ENCODE peak calls at places on chromosomes 11 and 22, in four cellular contexts. L is amygdala; A is activated T-cell treated with anti-CD3 and anti-CD28 coated beads, Interleukin-2, amount 50 U/mL, for 24 hours; W is stimulated activated CD8-positive, alpha-beta memory T cell treated with anti-CD3 and anti-CD28 coated beads, Interleukin-2, amount 100 ng/mL, for 48 hours. O is an unnamed sample.

GRCh38 chr22:37109242-37109917 is at the start of gene TMPRSS6:
- DNase-seq in L (no peak), A (no peak), W (no peak), O (no peak)

GRCh38 chr11:67437082-67437821 is at the start of gene PTPRCAP:
- DNase-seq in A (peak; percentile 85), L (no peak), W (no peak), O (no peak)

GRCh38 chr11:4025248-4025956 is 69.2 kb upstream of the RRM1 start:
- DNase-seq in L (no peak), A (no peak), W (no peak), O (no peak)

GRCh38 chr11:11391796-11392195 is 38.7 kb upstream of the CSNK2A3 start:
- DNase-seq in A (no peak), W (no peak), L (no peak), O (no peak)

GRCh38 chr22:30643055-30643875 is 7.7 kb downstream of the SLC35E4 start:
- DNase-seq in W (no peak), L (no peak), A (no peak), O (peak; percentile 15)

GRCh38 chr11:57459112-57460016 is 964 bp upstream of the RTN4RL2 start:
- DNase-seq in A (peak; percentile 56), L (no peak), W (no peak), O (no peak)

GRCh38 chr11:46210133-46210636 is 67.3 kb upstream of the CREB3L1 start:
- DNase-seq in L (no peak), A (no peak), W (no peak), O (no peak)

GRCh38 chr11:128476729-128477128 is 110.6 kb downstream of the ETS1 start:
- DNase-seq in A (no peak), W (no peak), L (no peak), O (no peak)

GRCh38 chr11:28981331-28981865 is 873.2 kb downstream of the METTL15 start:
- DNase-seq in L (no peak), W (no peak), A (no peak), O (no peak)

GRCh38 chr11:70210051-70210501 is 7.0 kb downstream of the FADD start:
- DNase-seq in W (no peak), L (no peak), A (no peak), O (no peak)

GRCh38 chr22:29855611-29856181 is 17.6 kb upstream of the ASCC2 start:
- DNase-seq in A (no peak), L (no peak), W (no peak), O (peak; percentile 24)

GRCh38 chr11:126526471-126526870 is 171.0 kb downstream of the ST3GAL4 start:
- DNase-seq in A (no peak), L (no peak), W (no peak), O (no peak)

GRCh38 chr11:557328-558132 is 3.0 kb downstream of the LMNTD2 start:
- DNase-seq in A (no peak), W (no peak), L (no peak), O (no peak)

GRCh38 chr22:27241430-27242110 is 560.0 kb downstream of the MN1 start:
- DNase-seq in W (no peak), A (no peak), L (no peak), O (peak; percentile 10)

GRCh38 chr22:23113067-23113846 is 28.5 kb downstream of the RSPH14 start:
- DNase-seq in A (no peak), L (peak; percentile 30), W (no peak), O (peak; percentile 71)

GRCh38 chr22:39279170-39279850 is 34.5 kb upstream of the PDGFB start:
- DNase-seq in W (no peak), L (no peak), A (no peak), O (no peak)

GRCh38 chr11:40037005-40037404 is 1422.4 kb downstream of the LRRC4C start:
- DNase-seq in A (no peak), L (no peak), W (no peak), O (no peak)

GRCh38 chr11:134157451-134157850 is 66.3 kb downstream of the NCAPD3 start:
- DNase-seq in W (no peak), L (no peak), A (no peak), O (no peak)

GRCh38 chr22:42217019-42217751 is 53.3 kb downstream of the TCF20 start:
- DNase-seq in L (no peak), A (no peak), W (no peak), O (no peak)

GRCh38 chr22:24697671-24698082 is 76.8 kb downstream of the PIWIL3 start:
- DNase-seq in W (no peak), L (no peak), A (no peak), O (no peak)

O was measured in posterior cingulate gyrus.